ENCODE peak calls at places on chromosome 5, in eight cellular contexts. One of them, this sample, is unnamed.
A peak's percentile ranks its signal among the peaks of the same experiment; 100 is the strongest.

GRCh38 chr5:142976861-142977260 is 206.7 kb downstream of the ARHGAP26 start:
- DNase-seq in activated CD4-positive, CD25-positive, alpha-beta regulatory T cell: no peak
- DNase-seq in NCI-H446 treated with DMSO at 0.1 percent for 48 hours: no peak
- DNase-seq in LHCN-M2: peak; percentile 77
- DNase-seq in astrocyte of the cerebellum: no peak
- DNase-seq in aorta: no peak
- DNase-seq in progenitor cell of endocrine pancreas: no peak
- DNase-seq in stimulated activated CD8-positive, alpha-beta memory T cell treated with anti-CD3 and anti-CD28 coated beads, Interleukin-15, amount 100 ng/mL, for 48 hours: no peak
- DNase-seq in this sample: no peak

GRCh38 chr5:119486-120097 is 27.6 kb downstream of the PLEKHG4B start:
- DNase-seq in NCI-H446 treated with DMSO at 0.1 percent for 48 hours: no peak
- DNase-seq in astrocyte of the cerebellum: no peak
- DNase-seq in aorta: no peak
- DNase-seq in stimulated activated CD8-positive, alpha-beta memory T cell treated with anti-CD3 and anti-CD28 coated beads, Interleukin-15, amount 100 ng/mL, for 48 hours: no peak
- DNase-seq in activated CD4-positive, CD25-positive, alpha-beta regulatory T cell: no peak
- DNase-seq in LHCN-M2: no peak
- DNase-seq in progenitor cell of endocrine pancreas: no peak
- DNase-seq in this sample: no peak

GRCh38 chr5:127012933-127013332 is 17.4 kb downstream of the MARCHF3 start:
- DNase-seq in stimulated activated CD8-positive, alpha-beta memory T cell treated with anti-CD3 and anti-CD28 coated beads, Interleukin-15, amount 100 ng/mL, for 48 hours: no peak
- DNase-seq in progenitor cell of endocrine pancreas: no peak
- DNase-seq in astrocyte of the cerebellum: no peak
- DNase-seq in LHCN-M2: peak; percentile 91
- DNase-seq in NCI-H446 treated with DMSO at 0.1 percent for 48 hours: no peak
- DNase-seq in activated CD4-positive, CD25-positive, alpha-beta regulatory T cell: no peak
- DNase-seq in aorta: no peak
- DNase-seq in this sample: no peak

GRCh38 chr5:29995154-29995553 is 1198.3 kb upstream of the CDH6 start:
- DNase-seq in progenitor cell of endocrine pancreas: no peak
- DNase-seq in aorta: no peak
- DNase-seq in NCI-H446 treated with DMSO at 0.1 percent for 48 hours: no peak
- DNase-seq in stimulated activated CD8-positive, alpha-beta memory T cell treated with anti-CD3 and anti-CD28 coated beads, Interleukin-15, amount 100 ng/mL, for 48 hours: no peak
- DNase-seq in activated CD4-positive, CD25-positive, alpha-beta regulatory T cell: no peak
- DNase-seq in astrocyte of the cerebellum: no peak
- DNase-seq in LHCN-M2: no peak
- DNase-seq in this sample: no peak

GRCh38 chr5:73895471-73895870 is 269.5 kb downstream of the ARHGEF28 start:
- DNase-seq in stimulated activated CD8-positive, alpha-beta memory T cell treated with anti-CD3 and anti-CD28 coated beads, Interleukin-15, amount 100 ng/mL, for 48 hours: no peak
- DNase-seq in LHCN-M2: no peak
- DNase-seq in NCI-H446 treated with DMSO at 0.1 percent for 48 hours: no peak
- DNase-seq in aorta: no peak
- DNase-seq in activated CD4-positive, CD25-positive, alpha-beta regulatory T cell: no peak
- DNase-seq in progenitor cell of endocrine pancreas: no peak
- DNase-seq in astrocyte of the cerebellum: no peak
- DNase-seq in this sample: no peak

GRCh38 chr5:142242272-142242671 is 82.5 kb downstream of the SPRY4 start:
- DNase-seq in stimulated activated CD8-positive, alpha-beta memory T cell treated with anti-CD3 and anti-CD28 coated beads, Interleukin-15, amount 100 ng/mL, for 48 hours: no peak
- DNase-seq in NCI-H446 treated with DMSO at 0.1 percent for 48 hours: no peak
- DNase-seq in progenitor cell of endocrine pancreas: no peak
- DNase-seq in aorta: no peak
- DNase-seq in LHCN-M2: no peak
- DNase-seq in activated CD4-positive, CD25-positive, alpha-beta regulatory T cell: no peak
- DNase-seq in astrocyte of the cerebellum: no peak
- DNase-seq in this sample: no peak

GRCh38 chr5:169576181-169576598 is 7.4 kb upstream of the SPDL1 start:
- DNase-seq in NCI-H446 treated with DMSO at 0.1 percent for 48 hours: no peak
- DNase-seq in stimulated activated CD8-positive, alpha-beta memory T cell treated with anti-CD3 and anti-CD28 coated beads, Interleukin-15, amount 100 ng/mL, for 48 hours: no peak
- DNase-seq in progenitor cell of endocrine pancreas: no peak
- DNase-seq in astrocyte of the cerebellum: peak; percentile 78
- DNase-seq in aorta: no peak
- DNase-seq in LHCN-M2: peak; percentile 91
- DNase-seq in activated CD4-positive, CD25-positive, alpha-beta regulatory T cell: no peak
- DNase-seq in this sample: no peak

GRCh38 chr5:82388186-82388585 is 110.0 kb upstream of the RPS23 start:
- DNase-seq in LHCN-M2: no peak
- DNase-seq in activated CD4-positive, CD25-positive, alpha-beta regulatory T cell: no peak
- DNase-seq in astrocyte of the cerebellum: peak; percentile 60
- DNase-seq in aorta: no peak
- DNase-seq in progenitor cell of endocrine pancreas: no peak
- DNase-seq in NCI-H446 treated with DMSO at 0.1 percent for 48 hours: no peak
- DNase-seq in stimulated activated CD8-positive, alpha-beta memory T cell treated with anti-CD3 and anti-CD28 coated beads, Interleukin-15, amount 100 ng/mL, for 48 hours: no peak
- DNase-seq in this sample: no peak

GRCh38 chr5:141850786-141851185 is 27.4 kb downstream of the PCDH1 start:
- DNase-seq in aorta: no peak
- DNase-seq in activated CD4-positive, CD25-positive, alpha-beta regulatory T cell: no peak
- DNase-seq in astrocyte of the cerebellum: no peak
- DNase-seq in LHCN-M2: no peak
- DNase-seq in stimulated activated CD8-positive, alpha-beta memory T cell treated with anti-CD3 and anti-CD28 coated beads, Interleukin-15, amount 100 ng/mL, for 48 hours: no peak
- DNase-seq in progenitor cell of endocrine pancreas: no peak
- DNase-seq in NCI-H446 treated with DMSO at 0.1 percent for 48 hours: no peak
- DNase-seq in this sample: no peak

This sample was measured in brain pericyte.